ENCODE peak calls at places on chromosome 19, in nine cellular contexts. R is T-helper 9 cell, V is NCI-H446, L is RCC 7860, I is iPS DF 6.9, Q is glomerular endothelial cell, A is left colon, D is gastrocnemius medialis, P is Ammon's horn. C is an unnamed sample.

GRCh38 chr19:33784432-33784831 is 12.2 kb upstream of the KCTD15 start:
- DNase-seq in R (no peak), V (no peak), L (no peak), I (no peak), Q (no peak), A (no peak), D (no peak), P (no peak), C (no peak)

GRCh38 chr19:45492627-45493470 is 4.0 kb downstream of the RTN2 start:
- DNase-seq in R (no peak), V (no peak), L (no peak), I (no peak), Q (no peak), A (peak), D (peak), P (peak), C (no peak)

GRCh38 chr19:7647156-7647555 is 10.2 kb downstream of the STXBP2 start:
- DNase-seq in R (no peak), V (no peak), L (no peak), I (no peak), Q (no peak), A (no peak), D (no peak), P (no peak), C (no peak)

GRCh38 chr19:45556835-45557234 is 27.8 kb downstream of the OPA3 start:
- DNase-seq in R (no peak), V (no peak), L (no peak), I (no peak), Q (no peak), A (no peak), D (no peak), P (no peak), C (no peak)

GRCh38 chr19:6821639-6822310 is 49.3 kb downstream of the VAV1 start:
- DNase-seq in R (no peak), V (no peak), L (no peak), I (no peak), Q (no peak), A (no peak), D (no peak), P (no peak), C (no peak)

GRCh38 chr19:40443930-40444180 is 280 bp downstream of the SERTAD3 start:
- DNase-seq in R (no peak), V (peak), L (no peak), I (no peak), Q (no peak), A (no peak), D (no peak), P (no peak), C (no peak)

GRCh38 chr19:48487944-48488343 is 18.8 kb downstream of the CYTH2 start:
- DNase-seq in R (no peak), V (peak), L (peak), I (no peak), Q (no peak), A (peak), D (peak), P (peak), C (no peak)

GRCh38 chr19:36013280-36014028 is 559 bp downstream of the ALKBH6 start:
- DNase-seq in R (no peak), V (no peak), L (no peak), I (no peak), Q (no peak), A (peak), D (no peak), P (peak), C (no peak)

GRCh38 chr19:32200312-32201038 is 144.9 kb upstream of the ZNF507 start:
- DNase-seq in R (no peak), V (no peak), L (no peak), I (no peak), Q (no peak), A (no peak), D (no peak), P (peak), C (no peak)

GRCh38 chr19:13241321-13242104 is 91.3 kb downstream of the IER2 start:
- DNase-seq in R (no peak), V (no peak), L (no peak), I (no peak), Q (no peak), A (peak), D (no peak), P (no peak), C (no peak)

GRCh38 chr19:3722443-3723109 is 14.4 kb downstream of the TJP3 start:
- DNase-seq in R (no peak), V (no peak), L (no peak), I (peak), Q (no peak), A (peak), D (no peak), P (no peak), C (no peak)

GRCh38 chr19:46812898-46813569 is 24.6 kb upstream of the SLC1A5 start:
- DNase-seq in R (no peak), V (no peak), L (no peak), I (no peak), Q (no peak), A (no peak), D (no peak), P (no peak), C (no peak)

GRCh38 chr19:8307965-8308866 is at the start of gene CD320:
- DNase-seq in R (peak), V (peak), L (peak), I (peak), Q (peak), A (peak), D (peak), P (peak), C (peak)

C was measured in AG04450.